ENCODE peak calls at places on chromosomes 4 and X, in ten cellular contexts. One of them, this sample, is unnamed.

GRCh38 chrX:39196192-39197102 is 395.2 kb downstream of the MID1IP1 start:
- DNase-seq in CD8-positive, alpha-beta memory T cell: peak
- DNase-seq in head of caudate nucleus: no peak
- DNase-seq in naive thymus-derived CD8-positive, alpha-beta T cell: peak
- DNase-seq in G401: no peak
- DNase-seq in NCI-H1105 treated with DMSO at 0.1 percent for 48 hours: peak
- DNase-seq in nucleus accumbens: no peak
- DNase-seq in RWPE2: no peak
- DNase-seq in amygdala: no peak
- DNase-seq in nephron progenitor cell: no peak
- DNase-seq in this sample: no peak

GRCh38 chrX:352582-353314 is 34.0 kb downstream of the PPP2R3B start:
- DNase-seq in RWPE2: peak
- DNase-seq in nephron progenitor cell: no peak
- DNase-seq in amygdala: no peak
- DNase-seq in NCI-H1105 treated with DMSO at 0.1 percent for 48 hours: no peak
- DNase-seq in naive thymus-derived CD8-positive, alpha-beta T cell: no peak
- DNase-seq in nucleus accumbens: no peak
- DNase-seq in head of caudate nucleus: no peak
- DNase-seq in G401: no peak
- DNase-seq in CD8-positive, alpha-beta memory T cell: no peak
- DNase-seq in this sample: no peak

GRCh38 chr4:41432889-41433288 is 105.1 kb upstream of the LIMCH1 start:
- DNase-seq in CD8-positive, alpha-beta memory T cell: no peak
- DNase-seq in RWPE2: no peak
- DNase-seq in naive thymus-derived CD8-positive, alpha-beta T cell: no peak
- DNase-seq in G401: no peak
- DNase-seq in head of caudate nucleus: no peak
- DNase-seq in NCI-H1105 treated with DMSO at 0.1 percent for 48 hours: no peak
- DNase-seq in amygdala: no peak
- DNase-seq in nucleus accumbens: no peak
- DNase-seq in nephron progenitor cell: no peak
- DNase-seq in this sample: no peak

GRCh38 chr4:139300431-139301142 is 718 bp upstream of the NAA15 start:
- DNase-seq in nephron progenitor cell: peak
- DNase-seq in nucleus accumbens: no peak
- DNase-seq in G401: no peak
- DNase-seq in RWPE2: no peak
- DNase-seq in naive thymus-derived CD8-positive, alpha-beta T cell: peak
- DNase-seq in NCI-H1105 treated with DMSO at 0.1 percent for 48 hours: no peak
- DNase-seq in CD8-positive, alpha-beta memory T cell: no peak
- DNase-seq in amygdala: no peak
- DNase-seq in head of caudate nucleus: no peak
- DNase-seq in this sample: peak

GRCh38 chr4:70706516-70706915 is 15.2 kb upstream of the RUFY3 start:
- DNase-seq in nucleus accumbens: no peak
- DNase-seq in NCI-H1105 treated with DMSO at 0.1 percent for 48 hours: no peak
- DNase-seq in CD8-positive, alpha-beta memory T cell: no peak
- DNase-seq in G401: no peak
- DNase-seq in head of caudate nucleus: no peak
- DNase-seq in amygdala: no peak
- DNase-seq in nephron progenitor cell: no peak
- DNase-seq in RWPE2: no peak
- DNase-seq in naive thymus-derived CD8-positive, alpha-beta T cell: no peak
- DNase-seq in this sample: no peak

GRCh38 chr4:32030406-32030805 is 1310.2 kb downstream of the PCDH7 start:
- DNase-seq in nephron progenitor cell: no peak
- DNase-seq in RWPE2: no peak
- DNase-seq in nucleus accumbens: no peak
- DNase-seq in NCI-H1105 treated with DMSO at 0.1 percent for 48 hours: no peak
- DNase-seq in amygdala: no peak
- DNase-seq in head of caudate nucleus: no peak
- DNase-seq in CD8-positive, alpha-beta memory T cell: no peak
- DNase-seq in naive thymus-derived CD8-positive, alpha-beta T cell: no peak
- DNase-seq in G401: no peak
- DNase-seq in this sample: no peak

GRCh38 chr4:23945521-23946017 is 55.7 kb upstream of the PPARGC1A start:
- DNase-seq in naive thymus-derived CD8-positive, alpha-beta T cell: no peak
- DNase-seq in G401: no peak
- DNase-seq in NCI-H1105 treated with DMSO at 0.1 percent for 48 hours: no peak
- DNase-seq in nephron progenitor cell: no peak
- DNase-seq in nucleus accumbens: no peak
- DNase-seq in amygdala: no peak
- DNase-seq in head of caudate nucleus: no peak
- DNase-seq in RWPE2: no peak
- DNase-seq in CD8-positive, alpha-beta memory T cell: no peak
- DNase-seq in this sample: no peak

GRCh38 chr4:16692493-16692892 is 206.0 kb downstream of the LDB2 start:
- DNase-seq in G401: no peak
- DNase-seq in NCI-H1105 treated with DMSO at 0.1 percent for 48 hours: no peak
- DNase-seq in amygdala: no peak
- DNase-seq in CD8-positive, alpha-beta memory T cell: no peak
- DNase-seq in naive thymus-derived CD8-positive, alpha-beta T cell: no peak
- DNase-seq in RWPE2: no peak
- DNase-seq in head of caudate nucleus: no peak
- DNase-seq in nucleus accumbens: no peak
- DNase-seq in nephron progenitor cell: no peak
- DNase-seq in this sample: no peak

GRCh38 chrX:103861200-103861599 is 29.1 kb upstream of the RAB9B start:
- DNase-seq in nephron progenitor cell: no peak
- DNase-seq in head of caudate nucleus: no peak
- DNase-seq in G401: no peak
- DNase-seq in nucleus accumbens: no peak
- DNase-seq in CD8-positive, alpha-beta memory T cell: no peak
- DNase-seq in amygdala: no peak
- DNase-seq in naive thymus-derived CD8-positive, alpha-beta T cell: no peak
- DNase-seq in RWPE2: no peak
- DNase-seq in NCI-H1105 treated with DMSO at 0.1 percent for 48 hours: no peak
- DNase-seq in this sample: no peak